ENCODE peak calls at places on chromosomes 16 and 17, in five cellular contexts. Z is M059J, T is mammary epithelial cell, E is LHCN-M2, C is cardiac fibroblast. S is an unnamed sample.

GRCh38 chr16:8931864-8932263 is 31.8 kb downstream of the USP7 start:
- DNase-seq in Z (peak), T (peak), E (peak), C (peak), S (peak)

GRCh38 chr17:58391302-58391984 is 25.9 kb downstream of the RNF43 start:
- DNase-seq in Z (peak), T (peak), E (peak), C (peak), S (no peak)

GRCh38 chr17:56699186-56699895 is 105.8 kb downstream of the NOG start:
- DNase-seq in Z (peak), T (peak), E (peak), C (peak), S (peak)

GRCh38 chr16:88772871-88773811 is 11.9 kb downstream of the PIEZO1 start:
- DNase-seq in Z (peak), T (peak), E (peak), C (peak), S (peak)

GRCh38 chr17:31433091-31433790 is 41.8 kb downstream of the RAB11FIP4 start:
- DNase-seq in Z (no peak), T (no peak), E (no peak), C (no peak), S (no peak)

GRCh38 chr16:716250-716607 is 1.3 kb downstream of the METRN start:
- DNase-seq in Z (peak), T (no peak), E (no peak), C (peak), S (peak)

GRCh38 chr17:15154618-15155017 is 110.5 kb downstream of the PMP22 start:
- DNase-seq in Z (no peak), T (no peak), E (no peak), C (peak), S (no peak)

GRCh38 chr16:31874354-31875111 is 926 bp downstream of the ZNF267 start:
- DNase-seq in Z (peak), T (peak), E (peak), C (peak), S (peak)

GRCh38 chr17:72667096-72668063 is 425.1 kb downstream of the SLC39A11 start:
- DNase-seq in Z (no peak), T (no peak), E (no peak), C (no peak), S (no peak)

GRCh38 chr17:77311371-77311981 is 170.7 kb downstream of the SEC14L1 start:
- DNase-seq in Z (no peak), T (no peak), E (no peak), C (no peak), S (no peak)

GRCh38 chr16:57093845-57094564 is 1.6 kb downstream of the CPNE2 start:
- DNase-seq in Z (no peak), T (no peak), E (no peak), C (no peak), S (no peak)

GRCh38 chr17:80940171-80941123 is 51.2 kb upstream of the CHMP6 start:
- DNase-seq in Z (no peak), T (no peak), E (no peak), C (no peak), S (no peak)

GRCh38 chr16:82055728-82056549 is 20.9 kb downstream of the HSD17B2 start:
- DNase-seq in Z (no peak), T (peak), E (no peak), C (no peak), S (no peak)

GRCh38 chr16:86396918-86397317 is 113.4 kb upstream of the FOXF1 start:
- DNase-seq in Z (peak), T (peak), E (peak), C (peak), S (peak)

GRCh38 chr17:44171931-44172455 is 1.5 kb downstream of the ASB16 start:
- DNase-seq in Z (no peak), T (no peak), E (no peak), C (no peak), S (no peak)

GRCh38 chr17:17401271-17401781 is 75.5 kb upstream of the MED9 start:
- DNase-seq in Z (peak), T (peak), E (no peak), C (peak), S (no peak)

GRCh38 chr16:22653876-22654275 is 143.2 kb downstream of the NPIPB5 start:
- DNase-seq in Z (no peak), T (no peak), E (no peak), C (no peak), S (no peak)

GRCh38 chr16:54228325-54228724 is 58.3 kb downstream of the IRX3 start:
- DNase-seq in Z (no peak), T (no peak), E (no peak), C (no peak), S (no peak)

GRCh38 chr16:3458278-3458851 is 14.9 kb downstream of the NAA60 start:
- DNase-seq in Z (peak), T (peak), E (no peak), C (peak), S (peak)

S was measured in HFFc6.